ENCODE peak calls at places on chromosomes 7 and 10, in four cellular contexts. E is kidney tubule cell; T is stimulated activated CD8-positive, alpha-beta memory T cell treated with anti-CD3 and anti-CD28 coated beads, Interleukin-15, amount 100 ng/mL, for 24 hours; P is ovary. C is an unnamed sample.

GRCh38 chr7:91034459-91035368 is 229.5 kb upstream of the FZD1 start:
- DNase-seq in E (peak), T (no peak), P (no peak), C (peak)

GRCh38 chr10:84336406-84336805 is 8.0 kb downstream of the CCSER2 start:
- DNase-seq in E (peak), T (no peak), P (no peak), C (no peak)

GRCh38 chr7:148699024-148699771 is 495 bp downstream of the CUL1 start:
- DNase-seq in E (peak), T (peak), P (peak), C (peak)

GRCh38 chr10:13882112-13882711 is 295.4 kb downstream of the PRPF18 start:
- DNase-seq in E (peak), T (no peak), P (no peak), C (peak)

GRCh38 chr7:16934947-16935742 is 53.4 kb upstream of the AGR3 start:
- DNase-seq in E (peak), T (no peak), P (no peak), C (no peak)

GRCh38 chr7:71739520-71740195 is 607.7 kb downstream of the GALNT17 start:
- DNase-seq in E (no peak), T (no peak), P (no peak), C (no peak)

GRCh38 chr7:93944673-93945072 is 23.1 kb downstream of the GNG11 start:
- DNase-seq in E (no peak), T (no peak), P (no peak), C (no peak)

GRCh38 chr10:13683017-13683416 is 96.3 kb downstream of the PRPF18 start:
- DNase-seq in E (no peak), T (no peak), P (no peak), C (no peak)

GRCh38 chr10:126854726-126855125 is 50.5 kb upstream of the DOCK1 start:
- DNase-seq in E (no peak), T (no peak), P (no peak), C (no peak)

GRCh38 chr10:31926154-31926553 is 2.5 kb downstream of the ARHGAP12 start:
- DNase-seq in E (no peak), T (no peak), P (no peak), C (no peak)

GRCh38 chr10:46216836-46217748 is 69.7 kb upstream of the ANTXRL start:
- DNase-seq in E (no peak), T (no peak), P (no peak), C (no peak)

GRCh38 chr7:98755138-98755898 is 114.5 kb downstream of the TMEM130 start:
- DNase-seq in E (no peak), T (no peak), P (no peak), C (no peak)

C was measured in Caki2.